ENCODE peak calls at places on chromosomes 16 and 17, in ten cellular contexts. S, M, Z, B, X, I, D, R, N and E are unnamed samples. For H3K9me3, the result is how much of the 10 kb centered on the place peaks cover.

GRCh38 chr16:49562228-49562627 is 188.6 kb downstream of the C16orf78 start:
- DNase-seq in S (no peak), M (no peak), Z (no peak), B (no peak), X (no peak), I (no peak), D (no peak), R (no peak), N (no peak), E (no peak)

GRCh38 chr16:56360117-56361008 is 65.0 kb downstream of the AMFR start:
- DNase-seq in S (no peak), M (no peak), Z (no peak), B (peak), X (no peak), I (no peak), D (no peak), R (no peak), N (no peak), E (peak)

GRCh38 chr16:2092866-2093265 is 42.8 kb downstream of the PKD1 start:
- DNase-seq in S (no peak), M (no peak), Z (no peak), B (no peak), X (no peak), I (no peak), D (no peak), R (no peak), N (no peak), E (no peak)

GRCh38 chr16:87602821-87603683 is 744 bp downstream of the JPH3 start:
- DNase-seq in S (no peak), M (no peak), Z (no peak), B (no peak), X (peak), I (no peak), D (no peak), R (no peak), N (peak), E (peak)

GRCh38 chr17:82339634-82340580 is 6.3 kb upstream of the SECTM1 start:
- DNase-seq in S (no peak), M (no peak), Z (no peak), B (no peak), X (no peak), I (no peak), D (no peak), R (no peak), N (no peak), E (no peak)

GRCh38 chr16:4293822-4294457 is 21.1 kb upstream of the TFAP4 start:
- DNase-seq in S (no peak), M (peak), Z (no peak), B (peak), X (peak), I (peak), D (peak), R (peak), N (peak), E (no peak)

GRCh38 chr17:48644910-48645557 is 18.9 kb upstream of the HOXB9 start:
- DNase-seq in S (no peak), M (no peak), Z (no peak), B (no peak), X (no peak), I (no peak), D (no peak), R (no peak), N (no peak), E (no peak)

GRCh38 chr17:72588961-72589360 is 468.1 kb downstream of the SOX9 start:
- DNase-seq in S (no peak), M (peak), Z (no peak), B (no peak), X (no peak), I (peak), D (no peak), R (no peak), N (no peak), E (peak)

GRCh38 chr17:79684132-79684985 is 46.4 kb upstream of the ENPP7 start:
- DNase-seq in S (no peak), M (no peak), Z (no peak), B (peak), X (no peak), I (no peak), D (no peak), R (no peak), N (no peak), E (no peak)

GRCh38 chr17:47188799-47189731 is at the start of gene CDC27:
- DNase-seq in S (peak), M (peak), Z (peak), B (peak), X (peak), I (peak), D (peak), R (peak), N (peak), E (peak)

GRCh38 chr17:65039349-65039988 is 17.1 kb downstream of the GNA13 start:
- DNase-seq in S (no peak), M (no peak), Z (peak), B (no peak), X (no peak), I (no peak), D (no peak), R (no peak), N (no peak), E (no peak)

GRCh38 chr16:64092284-64092683 is 1029.6 kb downstream of the CDH11 start:
- DNase-seq in S (no peak), M (no peak), Z (no peak), B (no peak), X (peak), I (no peak), D (peak), R (no peak), N (peak), E (no peak)

GRCh38 chr16:68995011-68995504 is 110.4 kb upstream of the HAS3 start:
- DNase-seq in S (no peak), M (no peak), Z (no peak), B (no peak), X (peak), I (no peak), D (peak), R (peak), N (peak), E (peak)

GRCh38 chr16:47627056-47627455 is 165.9 kb downstream of the PHKB start:
- DNase-seq in S (no peak), M (no peak), Z (no peak), B (no peak), X (no peak), I (no peak), D (peak), R (no peak), N (no peak), E (no peak)

GRCh38 chr17:7651959-7652658 is 1.4 kb downstream of the ATP1B2 start:
- DNase-seq in S (no peak), M (no peak), Z (no peak), B (no peak), X (no peak), I (no peak), D (no peak), R (peak), N (no peak), E (no peak)

GRCh38 chr16:57844416-57845030 is 42.2 kb upstream of the KIFC3 start:
- DNase-seq in S (no peak), M (no peak), Z (no peak), B (no peak), X (no peak), I (no peak), D (no peak), R (no peak), N (no peak), E (no peak)

GRCh38 chr17:77144227-77144626 is 3.5 kb downstream of the SEC14L1 start:
- DNase-seq in S (no peak), M (no peak), Z (no peak), B (no peak), X (no peak), I (no peak), D (no peak), R (no peak), N (no peak), E (no peak)

GRCh38 chr17:28494445-28495188 is 11.5 kb upstream of the FOXN1 start:
- DNase-seq in S (no peak), M (peak), Z (peak), B (peak), X (peak), I (peak), D (peak), R (peak), N (peak), E (peak)

GRCh38 chr17:28982191-28982793 is 23.5 kb downstream of the SEZ6 start:
- DNase-seq in S (no peak), M (peak), Z (peak), B (no peak), X (no peak), I (no peak), D (peak), R (no peak), N (no peak), E (no peak)

GRCh38 chr17:11608396-11608795 is 10.1 kb downstream of the DNAH9 start:
- DNase-seq in S (no peak), M (peak), Z (no peak), B (peak), X (peak), I (no peak), D (peak), R (no peak), N (no peak), E (no peak)

GRCh38 chr17:1907216-1907631 is 77.4 kb downstream of the RPA1 start:
- DNase-seq in S (no peak), M (no peak), Z (no peak), B (no peak), X (no peak), I (no peak), D (no peak), R (no peak), N (no peak), E (no peak)

GRCh38 chr16:82433042-82433441 is 193.7 kb upstream of the CDH13 start:
- DNase-seq in S (no peak), M (no peak), Z (no peak), B (no peak), X (no peak), I (no peak), D (no peak), R (no peak), N (no peak), E (no peak)

GRCh38 chr17:56913000-56913866 is 616 bp downstream of the TRIM25 start:
- DNase-seq in S (no peak), M (peak), Z (no peak), B (no peak), X (peak), I (peak), D (peak), R (peak), N (peak), E (no peak)

GRCh38 chr17:1495265-1495664 is 2.8 kb upstream of the MYO1C start:
- DNase-seq in S (no peak), M (no peak), Z (no peak), B (no peak), X (peak), I (no peak), D (no peak), R (no peak), N (peak), E (no peak)

GRCh38 chr16:53061701-53062159 is 6.9 kb downstream of the CHD9 start:
- DNase-seq in S (no peak), M (peak), Z (no peak), B (no peak), X (no peak), I (peak), D (no peak), R (no peak), N (no peak), E (peak)

GRCh38 chr17:45160505-45161287 is 979 bp upstream of the HEXIM2 start:
- DNase-seq in S (no peak), M (peak), Z (peak), B (peak), X (peak), I (peak), D (peak), R (peak), N (peak), E (peak)

GRCh38 chr17:81734405-81735055 is 22.4 kb downstream of the SLC25A10 start:
- DNase-seq in S (no peak), M (no peak), Z (no peak), B (peak), X (no peak), I (peak), D (no peak), R (no peak), N (no peak), E (peak)

GRCh38 chr16:31061813-31062440 is 12.1 kb downstream of the ZNF668 start:
- DNase-seq in S (no peak), M (no peak), Z (no peak), B (no peak), X (no peak), I (no peak), D (no peak), R (no peak), N (no peak), E (no peak)

GRCh38 chr17:336110-337021 is 16.2 kb downstream of the RPH3AL start:
- DNase-seq in S (no peak), M (peak), Z (no peak), B (peak), X (no peak), I (peak), D (peak), R (peak), N (no peak), E (peak)

GRCh38 chr16:35141303-35141702 is 1681.9 kb downstream of the TP53TG3F start:
- DNase-seq in S (no peak), M (no peak), Z (no peak), B (peak), X (no peak), I (peak), D (no peak), R (no peak), N (no peak), E (no peak)

GRCh38 chr16:35144212-35144932 is 1685.0 kb downstream of the TP53TG3F start:
- DNase-seq in S (no peak), M (no peak), Z (no peak), B (no peak), X (no peak), I (peak), D (no peak), R (no peak), N (no peak), E (no peak)

GRCh38 chr16:35140293-35140986 is 1681.0 kb downstream of the TP53TG3F start:
- DNase-seq in S (no peak), M (no peak), Z (no peak), B (peak), X (no peak), I (peak), D (no peak), R (no peak), N (no peak), E (no peak)

GRCh38 chr16:35142147-35142808 is 1682.9 kb downstream of the TP53TG3F start:
- DNase-seq in S (no peak), M (no peak), Z (no peak), B (no peak), X (no peak), I (no peak), D (no peak), R (no peak), N (no peak), E (peak)

GRCh38 chr16:35142809-35143192 is 1683.4 kb downstream of the TP53TG3F start:
- DNase-seq in S (no peak), M (no peak), Z (no peak), B (no peak), X (no peak), I (peak), D (no peak), R (no peak), N (no peak), E (no peak)
- H3K9me3 ChIP-seq in S (under half), M (half or more), Z (under half), B (under half), X (under half), I (under half), D (under half), R (half or more), N (under half), E (half or more)

GRCh38 chr17:70230883-70231282 is 61.6 kb downstream of the KCNJ2 start:
- DNase-seq in S (no peak), M (no peak), Z (no peak), B (no peak), X (peak), I (no peak), D (no peak), R (no peak), N (no peak), E (no peak)
- H3K9me3 ChIP-seq in S (under half), M (under half), Z (under half), B (under half), X (under half), I (under half), D (under half), R (under half), N (under half), E (under half)

DNA sequence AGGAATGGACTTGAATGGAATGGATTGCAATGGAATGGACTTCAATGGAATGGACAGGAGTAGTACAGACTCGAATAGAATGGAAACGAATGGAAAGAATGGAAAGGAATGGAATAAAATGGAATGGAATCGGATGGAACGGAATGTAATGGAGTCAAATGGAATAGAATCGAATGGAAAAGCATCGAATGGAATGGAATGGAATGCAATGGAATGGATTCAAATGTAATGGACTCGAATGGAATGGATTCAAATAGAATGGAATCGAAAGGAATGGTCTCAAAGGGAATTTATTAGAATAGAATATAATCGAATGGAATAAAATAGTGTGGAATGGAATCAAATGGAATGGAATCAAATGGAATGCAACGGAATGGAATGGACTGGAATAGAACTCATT is 484.9 kb upstream of the WSB1 start:
- DNase-seq in S (no peak), M (no peak), Z (no peak), B (no peak), X (no peak), I (no peak), D (no peak), R (no peak), N (no peak), E (no peak)
- H3K9me3 ChIP-seq in S (under half), M (half or more), Z (under half), B (under half), X (under half), I (under half), D (under half), R (half or more), N (under half), E (half or more)

GRCh38 chr17:27070836-27071235 is 223.1 kb upstream of the WSB1 start:
- DNase-seq in S (no peak), M (no peak), Z (no peak), B (no peak), X (no peak), I (no peak), D (no peak), R (no peak), N (no peak), E (no peak)

GRCh38 chr17:27069842-27070508 is 223.9 kb upstream of the WSB1 start:
- DNase-seq in S (no peak), M (no peak), Z (no peak), B (no peak), X (no peak), I (no peak), D (no peak), R (no peak), N (no peak), E (no peak)

GRCh38 chr17:27066315-27066714 is 227.6 kb upstream of the WSB1 start:
- DNase-seq in S (no peak), M (no peak), Z (no peak), B (no peak), X (no peak), I (no peak), D (no peak), R (no peak), N (no peak), E (no peak)

DNA sequence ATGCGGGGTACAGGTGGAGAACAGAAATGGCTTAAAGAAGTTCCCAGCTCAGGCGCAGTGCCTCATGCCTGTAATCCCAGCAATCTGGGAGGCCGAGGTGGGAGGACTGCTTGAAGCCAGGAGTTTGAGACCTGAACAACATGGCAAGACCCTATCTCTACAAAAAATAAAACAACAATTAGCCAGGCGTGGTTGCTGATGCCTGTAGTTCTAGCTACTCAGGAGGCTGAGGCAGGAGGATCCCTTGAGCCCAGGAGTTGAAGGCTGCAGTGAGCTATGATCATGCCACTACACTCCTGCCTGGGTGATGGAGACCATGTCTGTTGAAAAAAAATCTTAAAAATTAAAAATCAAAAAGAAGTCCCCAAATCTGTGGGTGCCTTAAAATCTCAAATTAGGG is 228.3 kb upstream of the WSB1 start:
- DNase-seq in S (no peak), M (no peak), Z (no peak), B (no peak), X (no peak), I (no peak), D (no peak), R (no peak), N (no peak), E (no peak)
- H3K9me3 ChIP-seq in S (under half), M (under half), Z (under half), B (under half), X (under half), I (under half), D (under half), R (half or more), N (under half), E (under half)

GRCh38 chr17:21674242-21674731 is 18.0 kb upstream of the KCNJ18 start:
- DNase-seq in S (no peak), M (no peak), Z (no peak), B (no peak), X (no peak), I (no peak), D (no peak), R (peak), N (no peak), E (no peak)
- H3K9me3 ChIP-seq in S (under half), M (under half), Z (under half), B (under half), X (under half), I (under half), D (under half), R (half or more), N (under half), E (under half)

DNA sequence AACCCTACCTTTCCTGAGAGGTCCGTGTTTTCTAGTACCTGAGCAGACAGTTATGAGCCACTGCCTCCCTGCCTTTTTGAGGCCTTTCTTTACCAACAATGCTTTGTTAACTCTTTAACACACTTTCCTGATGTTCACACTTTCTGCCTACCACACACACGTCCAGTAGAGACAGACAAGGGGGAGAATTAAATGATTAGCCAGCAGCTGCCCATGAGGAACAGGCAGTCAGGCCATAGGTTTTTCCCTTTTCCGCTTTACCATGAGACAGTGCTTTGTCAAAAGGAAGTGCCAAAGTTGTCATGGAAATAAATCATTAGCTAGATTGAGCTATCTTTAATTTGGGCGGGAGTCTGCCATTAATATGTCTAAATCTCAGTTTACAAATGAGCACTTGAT is 102.0 kb downstream of the PITPNC1 start:
- DNase-seq in S (no peak), M (no peak), Z (no peak), B (no peak), X (no peak), I (no peak), D (no peak), R (peak), N (no peak), E (no peak)
- H3K9me3 ChIP-seq in S (under half), M (under half), Z (under half), B (under half), X (under half), I (under half), D (under half), R (under half), N (under half), E (under half)